ENCODE peak calls at places on chromosomes 1 and 21, in four cellular contexts. Q, V, O and N are unnamed samples.
A peak's percentile ranks its signal among the peaks of the same experiment; 100 is the strongest.

GRCh38 chr1:231866392-231867331 is 240.1 kb downstream of the DISC1 start:
- DNase-seq in Q (peak; percentile 53), V (peak; percentile 84), O (no peak), N (peak; percentile 67)

GRCh38 chr1:18384059-18384458 is 96.7 kb upstream of the KLHDC7A start:
- DNase-seq in Q (no peak), V (no peak), O (no peak), N (no peak)

GRCh38 chr1:198086051-198086745 is 70.6 kb upstream of the NEK7 start:
- DNase-seq in Q (no peak), V (no peak), O (no peak), N (no peak)

GRCh38 chr1:7692038-7692437 is 79.1 kb upstream of the VAMP3 start:
- DNase-seq in Q (no peak), V (no peak), O (no peak), N (no peak)

GRCh38 chr21:41521489-41522027 is 13.6 kb upstream of the TMPRSS2 start:
- DNase-seq in Q (no peak), V (no peak), O (no peak), N (no peak)

GRCh38 chr1:94821636-94822305 is 1.6 kb downstream of the SLC44A3 start:
- DNase-seq in Q (no peak), V (no peak), O (peak; percentile 45), N (no peak)

GRCh38 chr1:212124891-212125582 is 89.5 kb downstream of the DTL start:
- DNase-seq in Q (no peak), V (no peak), O (no peak), N (no peak)

GRCh38 chr1:236645016-236645680 is 40.8 kb upstream of the HEATR1 start:
- DNase-seq in Q (no peak), V (no peak), O (no peak), N (no peak)

GRCh38 chr1:111507411-111508201 is 4.2 kb upstream of the ADORA3 start:
- DNase-seq in Q (peak; percentile 68), V (peak; percentile 81), O (no peak), N (peak; percentile 80)